ENCODE peak calls at places on chromosomes 7 and 10, in four cellular contexts. E, S, W and T are unnamed samples.
A peak's percentile ranks its signal among the peaks of the same experiment; 100 is the strongest.

GRCh38 chr7:93921607-93922446 is at the start of gene GNG11:
- DNase-seq in E (no peak), S (peak; percentile 72), W (peak; percentile 74), T (no peak)

GRCh38 chr7:137169282-137169698 is 174.2 kb downstream of the PTN start:
- DNase-seq in W (peak; percentile 86), S (peak; percentile 56), E (no peak), T (no peak)

GRCh38 chr10:78405231-78405630 is 371.6 kb downstream of the RPS24 start:
- DNase-seq in S (no peak), W (no peak), E (no peak), T (no peak)

GRCh38 chr10:124739996-124740373 is 4.2 kb downstream of the FAM53B start:
- DNase-seq in E (no peak), S (no peak), W (no peak), T (no peak)

GRCh38 chr7:126803060-126803665 is 449.6 kb downstream of the GRM8 start:
- DNase-seq in S (peak; percentile 74), W (peak; percentile 55), E (no peak), T (peak; percentile 28)

GRCh38 chr7:69912141-69912540 is 313.9 kb downstream of the AUTS2 start:
- DNase-seq in S (no peak), W (no peak), E (no peak), T (no peak)

GRCh38 chr7:31948041-31948440 is 122.2 kb downstream of the PDE1C start:
- DNase-seq in S (no peak), W (peak; percentile 87), E (no peak), T (peak; percentile 60)

GRCh38 chr10:52146766-52147165 is 167.3 kb upstream of the DKK1 start:
- DNase-seq in W (peak; percentile 70), E (no peak), S (no peak), T (peak; percentile 63)

GRCh38 chr7:27211694-27212316 is 11.9 kb upstream of the HOXA13 start:
- DNase-seq in E (no peak), W (no peak), S (no peak), T (no peak)

GRCh38 chr10:110786172-110786571 is 85.6 kb upstream of the PDCD4 start:
- DNase-seq in W (no peak), E (no peak), S (no peak), T (no peak)

GRCh38 chr7:25244193-25244592 is 15.9 kb upstream of the NPVF start:
- DNase-seq in E (no peak), W (no peak), S (no peak), T (no peak)

GRCh38 chr7:7157177-7157886 is 25.0 kb upstream of the C1GALT1 start:
- DNase-seq in S (no peak), E (peak; percentile 23), W (peak; percentile 76), T (peak; percentile 67)

GRCh38 chr10:49610015-49610734 is at the start of gene SLC18A3:
- DNase-seq in S (no peak), E (no peak), W (no peak), T (no peak)
- H3K4me3 ChIP-seq in S (no peak within 1 kb of the TSS), E (no peak within 1 kb of the TSS), W (no peak within 1 kb of the TSS), T (no peak within 1 kb of the TSS)

GRCh38 chr7:5064391-5065106 is 18.9 kb downstream of the RBAK start:
- DNase-seq in S (no peak), E (no peak), W (peak; percentile 39), T (no peak)

GRCh38 chr7:5070206-5070605 is 24.5 kb downstream of the RBAK start:
- DNase-seq in S (no peak), W (no peak), E (no peak), T (no peak)

GRCh38 chr7:5063698-5064097 is 18.0 kb downstream of the RBAK start:
- DNase-seq in S (no peak), E (no peak), W (no peak), T (no peak)

GRCh38 chr7:5065107-5065407 is 19.4 kb downstream of the RBAK start:
- DNase-seq in S (no peak), W (no peak), E (no peak), T (no peak)
- H3K36me3 ChIP-seq in S (peaks cover 34% of the 10 kb centered on the region), W (peaks cover 12% of the 10 kb centered on the region), E (peaks cover 37% of the 10 kb centered on the region), T (peaks cover 5% of the 10 kb centered on the region)

GRCh38 chr7:36393826-36394225 is 4.2 kb downstream of the ANLN start:
- DNase-seq in W (no peak), S (no peak), E (no peak), T (no peak)
- H3K4me3 ChIP-seq in W (no peak overlapping the region), S (no peak overlapping the region), E (no peak overlapping the region), T (no peak overlapping the region)

GRCh38 chr10:131078131-131078881 is 233.2 kb downstream of the TCERG1L start:
- DNase-seq in W (no peak), E (no peak), S (no peak), T (no peak)
- H3K36me3 ChIP-seq in W (no peaks in the 10 kb centered on the region), E (no peaks in the 10 kb centered on the region), S (no peaks in the 10 kb centered on the region), T (no peaks in the 10 kb centered on the region)

GRCh38 chr10:98030991-98031431 is 590 bp upstream of the CRTAC1 start:
- DNase-seq in S (no peak), W (no peak), E (no peak), T (no peak)
- H3K4me3 ChIP-seq in S (no peak overlapping the region), W (no peak overlapping the region), E (no peak overlapping the region), T (peak overlapping the region; percentile 6)

DNA sequence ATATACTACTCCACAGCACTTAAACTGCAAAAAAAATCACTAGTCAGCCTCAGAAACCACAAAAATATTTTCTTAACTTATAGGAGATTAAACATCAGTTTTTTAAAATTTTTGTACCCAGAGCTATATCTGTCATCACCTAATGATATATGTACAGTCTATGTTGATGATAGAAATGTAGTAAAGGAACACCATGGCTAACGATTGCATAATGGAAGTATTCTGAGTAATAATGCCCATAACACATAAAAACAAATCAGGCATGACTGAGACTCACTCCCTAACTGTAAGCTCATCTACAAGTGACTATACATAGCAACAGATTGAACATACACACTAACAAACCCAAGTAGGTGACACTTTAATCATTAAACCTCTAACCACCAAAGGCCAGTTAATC is 51.3 kb downstream of the TSPAN12 start:
- DNase-seq in W (peak; percentile 18), S (no peak), E (no peak), T (peak; percentile 72)
- H3K36me3 ChIP-seq in W (no peaks in the 10 kb centered on the region), S (no peaks in the 10 kb centered on the region), E (no peaks in the 10 kb centered on the region), T (no peaks in the 10 kb centered on the region)

DNA sequence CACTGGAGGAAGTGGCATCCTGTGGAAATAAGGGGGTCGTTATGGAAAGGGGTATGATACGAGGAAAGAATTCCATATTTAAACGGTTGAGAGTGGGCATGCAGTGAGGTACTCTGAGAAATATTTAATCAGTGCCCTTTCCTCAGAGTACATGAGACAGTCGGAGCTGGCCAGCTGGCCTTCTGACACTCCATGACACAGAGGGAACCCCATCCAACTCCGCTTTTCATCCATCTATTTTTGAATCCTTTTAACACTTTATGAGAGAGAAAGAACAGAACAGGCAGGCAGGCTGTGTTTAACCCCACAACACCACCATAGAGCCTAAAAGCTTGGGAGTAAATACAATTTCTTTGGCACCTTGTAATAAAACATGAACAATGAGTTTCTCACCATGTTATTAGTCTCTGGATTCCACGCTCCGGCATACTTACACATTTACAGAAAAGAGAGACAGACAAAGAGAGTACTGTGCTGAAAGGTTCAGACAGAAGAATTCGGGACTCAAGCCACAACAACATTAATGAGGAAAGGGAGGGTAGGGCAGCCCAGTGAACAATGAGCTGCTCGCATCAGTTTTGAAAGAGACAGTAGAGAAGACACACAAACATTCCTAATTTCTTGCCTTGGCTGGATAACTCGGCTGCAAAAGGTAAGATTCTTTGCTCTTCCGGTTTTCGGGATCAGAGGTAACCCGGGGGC is 124.2 kb upstream of the PDLIM1 start:
- DNase-seq in S (no peak), W (no peak), E (no peak), T (no peak)
- H3K4me3 ChIP-seq in S (no peak overlapping the region), W (no peak overlapping the region), E (no peak overlapping the region), T (no peak overlapping the region)

DNA sequence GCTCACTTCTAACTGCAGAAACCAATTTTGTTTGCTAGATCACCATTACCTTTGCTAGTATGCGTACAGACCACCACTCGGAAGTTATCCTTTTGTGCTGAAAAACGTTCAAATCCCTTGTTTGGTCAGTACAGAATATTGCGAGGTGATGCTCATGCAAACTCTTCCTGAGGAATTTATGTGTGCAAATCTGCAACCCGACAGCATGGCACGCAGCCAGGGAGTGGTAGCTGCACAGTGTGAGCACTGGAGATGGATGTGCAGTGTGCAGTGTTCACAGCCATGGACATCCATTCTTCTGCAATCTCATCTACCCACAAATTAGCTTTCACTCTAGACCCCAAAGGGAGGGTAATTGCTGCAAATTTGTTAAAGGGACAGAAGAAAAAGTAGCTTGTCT is 72.3 kb downstream of the CACUL1 start:
- DNase-seq in S (no peak), W (no peak), E (no peak), T (no peak)
- H3K36me3 ChIP-seq in S (peaks cover 11% of the 10 kb centered on the region), W (peaks cover 5% of the 10 kb centered on the region), E (peaks cover 18% of the 10 kb centered on the region), T (peaks cover 1% of the 10 kb centered on the region)

GRCh38 chr10:80472234-80473095 is 18.4 kb downstream of the TSPAN14 start:
- DNase-seq in S (no peak), W (peak; percentile 88), E (no peak), T (no peak)
- H3K4me3 ChIP-seq in S (no peak overlapping the region), W (no peak overlapping the region), E (peak overlapping the region; percentile 23), T (no peak overlapping the region)

GRCh38 chr7:99392046-99392445 is 16.4 kb downstream of the PDAP1 start:
- DNase-seq in E (no peak), W (no peak), S (no peak), T (no peak)
- H3K36me3 ChIP-seq in E (peaks cover 62% of the 10 kb centered on the region), W (peaks cover 45% of the 10 kb centered on the region), S (peaks cover 6% of the 10 kb centered on the region), T (peaks cover 11% of the 10 kb centered on the region)